ENCODE peak calls at places on chromosomes 3 and 15, in four cellular contexts. One of them, this sample, is unnamed.

GRCh38 chr3:31532587-31533168 is at the start of gene STT3B:
- DNase-seq in mesenchymal stem cell: peak; percentile 89
- DNase-seq in Peyer's patch: peak; percentile 66
- DNase-seq in effector memory CD4-positive, alpha-beta T cell: no peak
- DNase-seq in this sample: no peak

GRCh38 chr3:40366203-40367162 is 20.5 kb upstream of the ENTPD3 start:
- DNase-seq in Peyer's patch: no peak
- DNase-seq in mesenchymal stem cell: peak; percentile 38
- DNase-seq in effector memory CD4-positive, alpha-beta T cell: no peak
- DNase-seq in this sample: no peak

GRCh38 chr3:45170071-45170470 is 23.9 kb upstream of the CDCP1 start:
- DNase-seq in effector memory CD4-positive, alpha-beta T cell: no peak
- DNase-seq in mesenchymal stem cell: no peak
- DNase-seq in Peyer's patch: no peak
- DNase-seq in this sample: peak; percentile 67

GRCh38 chr3:170137971-170138370 is 43.6 kb downstream of the PHC3 start:
- DNase-seq in effector memory CD4-positive, alpha-beta T cell: no peak
- DNase-seq in Peyer's patch: no peak
- DNase-seq in mesenchymal stem cell: no peak
- DNase-seq in this sample: no peak

GRCh38 chr15:93072440-93073394 is 16.3 kb downstream of the RGMA start:
- DNase-seq in effector memory CD4-positive, alpha-beta T cell: no peak
- DNase-seq in mesenchymal stem cell: peak; percentile 46
- DNase-seq in Peyer's patch: no peak
- DNase-seq in this sample: no peak

GRCh38 chr3:60912876-60913275 is 338.4 kb downstream of the FHIT start:
- DNase-seq in mesenchymal stem cell: no peak
- DNase-seq in Peyer's patch: no peak
- DNase-seq in effector memory CD4-positive, alpha-beta T cell: no peak
- DNase-seq in this sample: no peak

GRCh38 chr15:53843166-53843565 is 83.7 kb upstream of the WDR72 start:
- DNase-seq in mesenchymal stem cell: no peak
- DNase-seq in Peyer's patch: no peak
- DNase-seq in effector memory CD4-positive, alpha-beta T cell: no peak
- DNase-seq in this sample: no peak

GRCh38 chr3:17290894-17291293 is 406.1 kb downstream of the PLCL2 start:
- DNase-seq in mesenchymal stem cell: no peak
- DNase-seq in Peyer's patch: no peak
- DNase-seq in effector memory CD4-positive, alpha-beta T cell: no peak
- DNase-seq in this sample: no peak

GRCh38 chr3:156795890-156796451 is 30.2 kb upstream of the LEKR1 start:
- DNase-seq in mesenchymal stem cell: peak; percentile 56
- DNase-seq in Peyer's patch: no peak
- DNase-seq in effector memory CD4-positive, alpha-beta T cell: no peak
- DNase-seq in this sample: no peak

GRCh38 chr3:129413687-129414506 is 14.5 kb downstream of the EFCAB12 start:
- DNase-seq in mesenchymal stem cell: peak; percentile 98
- DNase-seq in effector memory CD4-positive, alpha-beta T cell: no peak
- DNase-seq in Peyer's patch: no peak
- DNase-seq in this sample: no peak

GRCh38 chr3:37814547-37814946 is 47.1 kb upstream of the CTDSPL start:
- DNase-seq in effector memory CD4-positive, alpha-beta T cell: no peak
- DNase-seq in Peyer's patch: no peak
- DNase-seq in mesenchymal stem cell: peak; percentile 21
- DNase-seq in this sample: no peak

GRCh38 chr15:50126072-50126471 is 7.0 kb upstream of the ATP8B4 start:
- DNase-seq in mesenchymal stem cell: peak; percentile 29
- DNase-seq in effector memory CD4-positive, alpha-beta T cell: no peak
- DNase-seq in Peyer's patch: no peak
- DNase-seq in this sample: no peak

GRCh38 chr3:183287301-183287971 is 34.4 kb downstream of the B3GNT5 start:
- DNase-seq in Peyer's patch: no peak
- DNase-seq in effector memory CD4-positive, alpha-beta T cell: peak; percentile 3
- DNase-seq in mesenchymal stem cell: peak; percentile 86
- DNase-seq in this sample: no peak

GRCh38 chr15:60905587-60905986 is 323.5 kb downstream of the RORA start:
- DNase-seq in effector memory CD4-positive, alpha-beta T cell: no peak
- DNase-seq in Peyer's patch: no peak
- DNase-seq in mesenchymal stem cell: no peak
- DNase-seq in this sample: no peak

DNA sequence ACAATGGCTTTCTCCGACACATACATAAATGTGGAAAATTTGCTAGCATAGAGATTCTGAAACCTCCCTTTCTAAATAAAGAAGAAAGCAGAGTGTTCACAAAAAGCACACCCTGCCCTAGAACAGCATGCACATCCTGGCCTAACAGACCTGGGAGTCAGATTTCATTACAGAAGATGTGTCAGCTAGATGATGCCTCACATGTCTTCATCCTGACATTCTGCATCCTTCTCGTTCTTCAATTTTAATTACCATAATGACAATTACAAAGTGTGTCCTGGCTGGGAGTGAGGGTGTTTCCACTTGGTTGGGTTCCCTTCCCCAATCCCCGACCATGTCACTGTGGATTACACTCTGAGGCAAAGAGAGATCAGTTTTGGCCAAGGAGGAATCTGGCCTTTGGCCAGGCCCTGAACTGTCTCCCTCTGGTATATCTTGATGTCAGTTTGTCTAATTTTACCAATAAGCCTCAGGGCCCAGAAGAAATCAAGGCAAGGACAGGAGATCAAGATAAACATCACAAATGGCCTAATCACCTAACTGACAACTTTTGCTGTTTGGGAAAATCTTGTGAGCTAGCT is 104.8 kb upstream of the SPATA12 start:
- DNase-seq in mesenchymal stem cell: no peak
- DNase-seq in Peyer's patch: no peak
- DNase-seq in effector memory CD4-positive, alpha-beta T cell: no peak
- DNase-seq in this sample: no peak
- H3K4me1 ChIP-seq in mesenchymal stem cell: no peaks in the 10 kb centered on the region
- H3K4me1 ChIP-seq in Peyer's patch: no peaks in the 10 kb centered on the region
- H3K4me1 ChIP-seq in effector memory CD4-positive, alpha-beta T cell: no peaks in the 10 kb centered on the region
- H3K4me1 ChIP-seq in this sample: no peaks in the 10 kb centered on the region

GRCh38 chr15:98713585-98714001 is 65.3 kb downstream of the IGF1R start:
- DNase-seq in Peyer's patch: no peak
- DNase-seq in effector memory CD4-positive, alpha-beta T cell: no peak
- DNase-seq in mesenchymal stem cell: no peak
- DNase-seq in this sample: no peak

GRCh38 chr15:98715401-98715800 is 67.1 kb downstream of the IGF1R start:
- DNase-seq in effector memory CD4-positive, alpha-beta T cell: no peak
- DNase-seq in Peyer's patch: no peak
- DNase-seq in mesenchymal stem cell: no peak
- DNase-seq in this sample: no peak

GRCh38 chr15:98712845-98713584 is 64.7 kb downstream of the IGF1R start:
- DNase-seq in mesenchymal stem cell: no peak
- DNase-seq in Peyer's patch: no peak
- DNase-seq in effector memory CD4-positive, alpha-beta T cell: no peak
- DNase-seq in this sample: no peak

GRCh38 chr15:98715890-98716443 is 67.6 kb downstream of the IGF1R start:
- DNase-seq in Peyer's patch: no peak
- DNase-seq in mesenchymal stem cell: no peak
- DNase-seq in effector memory CD4-positive, alpha-beta T cell: no peak
- DNase-seq in this sample: no peak

DNA sequence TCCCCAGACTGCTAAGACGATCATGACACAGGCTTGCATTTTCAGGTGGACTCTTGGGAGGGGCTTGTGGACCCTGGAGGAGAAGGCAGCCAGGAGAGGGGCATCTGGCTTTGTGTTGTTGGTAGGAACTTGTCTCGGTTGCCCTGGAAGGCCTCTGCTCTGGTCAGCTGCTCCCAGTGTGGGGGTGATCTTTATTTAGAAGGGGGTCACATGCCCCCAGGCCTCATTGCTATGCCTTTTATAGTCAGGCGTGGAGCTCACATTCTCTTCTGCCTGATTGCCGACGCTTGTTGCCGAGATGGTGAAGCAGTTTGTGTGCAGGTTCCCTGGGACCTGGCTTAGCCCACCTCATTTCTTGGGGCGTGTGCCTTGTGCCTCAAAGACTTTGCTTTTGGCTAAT is 66.6 kb downstream of the IGF1R start:
- DNase-seq in Peyer's patch: no peak
- DNase-seq in mesenchymal stem cell: no peak
- DNase-seq in effector memory CD4-positive, alpha-beta T cell: no peak
- DNase-seq in this sample: no peak
- H3K4me1 ChIP-seq in Peyer's patch: no peaks in the 10 kb centered on the region
- H3K4me1 ChIP-seq in mesenchymal stem cell: peaks cover 16% of the 10 kb centered on the region
- H3K4me1 ChIP-seq in effector memory CD4-positive, alpha-beta T cell: peaks cover 12% of the 10 kb centered on the region
- H3K4me1 ChIP-seq in this sample: peaks cover 42% of the 10 kb centered on the region

GRCh38 chr3:136173939-136174338 is 22.2 kb downstream of the MSL2 start:
- DNase-seq in effector memory CD4-positive, alpha-beta T cell: no peak
- DNase-seq in Peyer's patch: no peak
- DNase-seq in mesenchymal stem cell: no peak
- DNase-seq in this sample: no peak
- H3K4me1 ChIP-seq in effector memory CD4-positive, alpha-beta T cell: peaks cover 41% of the 10 kb centered on the region
- H3K4me1 ChIP-seq in Peyer's patch: no peaks in the 10 kb centered on the region
- H3K4me1 ChIP-seq in mesenchymal stem cell: peaks cover 3% of the 10 kb centered on the region
- H3K4me1 ChIP-seq in this sample: no peaks in the 10 kb centered on the region

GRCh38 chr3:146142757-146143156 is 18.2 kb downstream of the PLOD2 start:
- DNase-seq in Peyer's patch: no peak
- DNase-seq in effector memory CD4-positive, alpha-beta T cell: no peak
- DNase-seq in mesenchymal stem cell: peak; percentile 89
- DNase-seq in this sample: no peak
- H3K4me1 ChIP-seq in Peyer's patch: no peaks in the 10 kb centered on the region
- H3K4me1 ChIP-seq in effector memory CD4-positive, alpha-beta T cell: no peaks in the 10 kb centered on the region
- H3K4me1 ChIP-seq in mesenchymal stem cell: peaks cover 1% of the 10 kb centered on the region
- H3K4me1 ChIP-seq in this sample: peaks cover 4% of the 10 kb centered on the region

DNA sequence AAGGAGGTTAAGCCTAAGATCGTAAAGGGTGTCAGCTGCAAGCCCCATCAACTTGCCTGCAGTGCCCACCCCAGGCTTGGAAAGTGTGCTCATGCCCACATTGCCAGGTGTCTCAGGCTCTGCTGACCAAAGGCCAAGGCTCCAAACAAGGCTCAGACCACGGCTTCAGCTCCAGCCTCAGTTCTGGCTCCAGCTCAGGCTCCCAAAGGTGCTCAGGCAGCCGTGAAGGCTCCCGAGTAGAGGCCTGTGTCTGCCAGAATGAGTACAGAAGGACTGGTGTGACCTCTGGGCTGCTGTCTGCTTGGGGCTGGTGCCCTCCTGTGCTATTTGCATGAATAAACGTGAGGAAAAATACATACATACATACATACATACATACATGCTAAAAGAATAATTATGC is 27.9 kb upstream of the UACA start:
- DNase-seq in effector memory CD4-positive, alpha-beta T cell: no peak
- DNase-seq in mesenchymal stem cell: no peak
- DNase-seq in Peyer's patch: no peak
- DNase-seq in this sample: no peak
- H3K4me1 ChIP-seq in effector memory CD4-positive, alpha-beta T cell: no peaks in the 10 kb centered on the region
- H3K4me1 ChIP-seq in mesenchymal stem cell: peaks cover 23% of the 10 kb centered on the region
- H3K4me1 ChIP-seq in Peyer's patch: no peaks in the 10 kb centered on the region
- H3K4me1 ChIP-seq in this sample: no peaks in the 10 kb centered on the region

This sample was measured in breast epithelium.